ENCODE peak calls at places on chromosomes 2 and 18, in eight cellular contexts. One of them, this sample, is unnamed.

GRCh38 chr2:70399046-70399445 is 97.2 kb upstream of the FAM136A start:
- DNase-seq in activated effector memory CD4-positive, alpha-beta T cell treated with Interleukin-2 at 50 U/mL for 16 hours: no peak
- DNase-seq in NCI-H460: no peak
- DNase-seq in Calu3: no peak
- DNase-seq in non-pigmented ciliary epithelial cell: no peak
- DNase-seq in NCI-H1105 treated with DMSO at 0.1 percent for 48 hours: no peak
- DNase-seq in activated CD4-positive, alpha-beta T cell treated with anti-CD3 and anti-CD28 coated beads, Interleukin-2, amount 50 U/mL, for 48 hours: no peak
- DNase-seq in fibroblast of mammary gland: no peak
- DNase-seq in this sample: no peak

GRCh38 chr2:86832334-86833096 is 29.2 kb downstream of the CD8B start:
- DNase-seq in Calu3: no peak
- DNase-seq in activated CD4-positive, alpha-beta T cell treated with anti-CD3 and anti-CD28 coated beads, Interleukin-2, amount 50 U/mL, for 48 hours: no peak
- DNase-seq in fibroblast of mammary gland: no peak
- DNase-seq in NCI-H460: no peak
- DNase-seq in NCI-H1105 treated with DMSO at 0.1 percent for 48 hours: no peak
- DNase-seq in activated effector memory CD4-positive, alpha-beta T cell treated with Interleukin-2 at 50 U/mL for 16 hours: no peak
- DNase-seq in non-pigmented ciliary epithelial cell: no peak
- DNase-seq in this sample: no peak

GRCh38 chr2:143937563-143938346 is 582.2 kb downstream of the ZEB2 start:
- DNase-seq in fibroblast of mammary gland: no peak
- DNase-seq in NCI-H1105 treated with DMSO at 0.1 percent for 48 hours: no peak
- DNase-seq in NCI-H460: no peak
- DNase-seq in activated CD4-positive, alpha-beta T cell treated with anti-CD3 and anti-CD28 coated beads, Interleukin-2, amount 50 U/mL, for 48 hours: no peak
- DNase-seq in non-pigmented ciliary epithelial cell: no peak
- DNase-seq in activated effector memory CD4-positive, alpha-beta T cell treated with Interleukin-2 at 50 U/mL for 16 hours: no peak
- DNase-seq in Calu3: peak; percentile 44
- DNase-seq in this sample: no peak

GRCh38 chr2:160125828-160126227 is 63.4 kb upstream of the PLA2R1 start:
- DNase-seq in non-pigmented ciliary epithelial cell: no peak
- DNase-seq in NCI-H1105 treated with DMSO at 0.1 percent for 48 hours: no peak
- DNase-seq in activated effector memory CD4-positive, alpha-beta T cell treated with Interleukin-2 at 50 U/mL for 16 hours: no peak
- DNase-seq in activated CD4-positive, alpha-beta T cell treated with anti-CD3 and anti-CD28 coated beads, Interleukin-2, amount 50 U/mL, for 48 hours: no peak
- DNase-seq in NCI-H460: no peak
- DNase-seq in Calu3: no peak
- DNase-seq in fibroblast of mammary gland: no peak
- DNase-seq in this sample: no peak

GRCh38 chr2:232330068-232330999 is 48.2 kb upstream of the ALPP start:
- DNase-seq in activated CD4-positive, alpha-beta T cell treated with anti-CD3 and anti-CD28 coated beads, Interleukin-2, amount 50 U/mL, for 48 hours: no peak
- DNase-seq in activated effector memory CD4-positive, alpha-beta T cell treated with Interleukin-2 at 50 U/mL for 16 hours: no peak
- DNase-seq in non-pigmented ciliary epithelial cell: no peak
- DNase-seq in Calu3: no peak
- DNase-seq in fibroblast of mammary gland: no peak
- DNase-seq in NCI-H460: no peak
- DNase-seq in NCI-H1105 treated with DMSO at 0.1 percent for 48 hours: no peak
- DNase-seq in this sample: no peak

GRCh38 chr18:79871026-79871390 is 73.3 kb downstream of the KCNG2 start:
- DNase-seq in NCI-H1105 treated with DMSO at 0.1 percent for 48 hours: no peak
- DNase-seq in NCI-H460: no peak
- DNase-seq in activated CD4-positive, alpha-beta T cell treated with anti-CD3 and anti-CD28 coated beads, Interleukin-2, amount 50 U/mL, for 48 hours: no peak
- DNase-seq in fibroblast of mammary gland: no peak
- DNase-seq in Calu3: no peak
- DNase-seq in non-pigmented ciliary epithelial cell: no peak
- DNase-seq in activated effector memory CD4-positive, alpha-beta T cell treated with Interleukin-2 at 50 U/mL for 16 hours: no peak
- DNase-seq in this sample: no peak

GRCh38 chr2:27776097-27776496 is 4.6 kb downstream of the MRPL33 start:
- DNase-seq in fibroblast of mammary gland: peak; percentile 63
- DNase-seq in non-pigmented ciliary epithelial cell: no peak
- DNase-seq in activated effector memory CD4-positive, alpha-beta T cell treated with Interleukin-2 at 50 U/mL for 16 hours: no peak
- DNase-seq in activated CD4-positive, alpha-beta T cell treated with anti-CD3 and anti-CD28 coated beads, Interleukin-2, amount 50 U/mL, for 48 hours: no peak
- DNase-seq in NCI-H1105 treated with DMSO at 0.1 percent for 48 hours: peak; percentile 26
- DNase-seq in Calu3: no peak
- DNase-seq in NCI-H460: no peak
- DNase-seq in this sample: no peak

GRCh38 chr2:235689427-235689853 is 195.6 kb downstream of the AGAP1 start:
- DNase-seq in activated effector memory CD4-positive, alpha-beta T cell treated with Interleukin-2 at 50 U/mL for 16 hours: no peak
- DNase-seq in NCI-H460: no peak
- DNase-seq in activated CD4-positive, alpha-beta T cell treated with anti-CD3 and anti-CD28 coated beads, Interleukin-2, amount 50 U/mL, for 48 hours: no peak
- DNase-seq in Calu3: no peak
- DNase-seq in fibroblast of mammary gland: no peak
- DNase-seq in NCI-H1105 treated with DMSO at 0.1 percent for 48 hours: no peak
- DNase-seq in non-pigmented ciliary epithelial cell: no peak
- DNase-seq in this sample: no peak

GRCh38 chr2:190283783-190284182 is 35.8 kb downstream of the HIBCH start:
- DNase-seq in NCI-H1105 treated with DMSO at 0.1 percent for 48 hours: no peak
- DNase-seq in NCI-H460: no peak
- DNase-seq in activated effector memory CD4-positive, alpha-beta T cell treated with Interleukin-2 at 50 U/mL for 16 hours: no peak
- DNase-seq in non-pigmented ciliary epithelial cell: peak; percentile 9
- DNase-seq in fibroblast of mammary gland: peak; percentile 70
- DNase-seq in activated CD4-positive, alpha-beta T cell treated with anti-CD3 and anti-CD28 coated beads, Interleukin-2, amount 50 U/mL, for 48 hours: no peak
- DNase-seq in Calu3: no peak
- DNase-seq in this sample: no peak

GRCh38 chr2:37388074-37388473 is 43.6 kb downstream of the QPCT start:
- DNase-seq in non-pigmented ciliary epithelial cell: peak; percentile 63
- DNase-seq in activated CD4-positive, alpha-beta T cell treated with anti-CD3 and anti-CD28 coated beads, Interleukin-2, amount 50 U/mL, for 48 hours: no peak
- DNase-seq in NCI-H1105 treated with DMSO at 0.1 percent for 48 hours: no peak
- DNase-seq in NCI-H460: no peak
- DNase-seq in Calu3: no peak
- DNase-seq in fibroblast of mammary gland: peak; percentile 97
- DNase-seq in activated effector memory CD4-positive, alpha-beta T cell treated with Interleukin-2 at 50 U/mL for 16 hours: no peak
- DNase-seq in this sample: no peak

GRCh38 chr2:3189961-3190360 is 187.7 kb downstream of the EIPR1 start:
- DNase-seq in Calu3: no peak
- DNase-seq in fibroblast of mammary gland: no peak
- DNase-seq in non-pigmented ciliary epithelial cell: no peak
- DNase-seq in activated CD4-positive, alpha-beta T cell treated with anti-CD3 and anti-CD28 coated beads, Interleukin-2, amount 50 U/mL, for 48 hours: no peak
- DNase-seq in activated effector memory CD4-positive, alpha-beta T cell treated with Interleukin-2 at 50 U/mL for 16 hours: no peak
- DNase-seq in NCI-H460: no peak
- DNase-seq in NCI-H1105 treated with DMSO at 0.1 percent for 48 hours: no peak
- DNase-seq in this sample: no peak

GRCh38 chr2:105478670-105479069 is 79.8 kb upstream of the FHL2 start:
- DNase-seq in NCI-H460: no peak
- DNase-seq in activated effector memory CD4-positive, alpha-beta T cell treated with Interleukin-2 at 50 U/mL for 16 hours: no peak
- DNase-seq in non-pigmented ciliary epithelial cell: no peak
- DNase-seq in activated CD4-positive, alpha-beta T cell treated with anti-CD3 and anti-CD28 coated beads, Interleukin-2, amount 50 U/mL, for 48 hours: no peak
- DNase-seq in Calu3: no peak
- DNase-seq in NCI-H1105 treated with DMSO at 0.1 percent for 48 hours: no peak
- DNase-seq in fibroblast of mammary gland: no peak
- DNase-seq in this sample: no peak

GRCh38 chr18:23963443-23964185 is 50.9 kb upstream of the TTC39C start:
- DNase-seq in activated effector memory CD4-positive, alpha-beta T cell treated with Interleukin-2 at 50 U/mL for 16 hours: no peak
- DNase-seq in non-pigmented ciliary epithelial cell: no peak
- DNase-seq in fibroblast of mammary gland: peak; percentile 18
- DNase-seq in NCI-H460: no peak
- DNase-seq in NCI-H1105 treated with DMSO at 0.1 percent for 48 hours: no peak
- DNase-seq in activated CD4-positive, alpha-beta T cell treated with anti-CD3 and anti-CD28 coated beads, Interleukin-2, amount 50 U/mL, for 48 hours: no peak
- DNase-seq in Calu3: no peak
- DNase-seq in this sample: no peak

GRCh38 chr2:233247744-233248143 is 3.7 kb upstream of the ATG16L1 start:
- DNase-seq in fibroblast of mammary gland: peak; percentile 73
- DNase-seq in activated effector memory CD4-positive, alpha-beta T cell treated with Interleukin-2 at 50 U/mL for 16 hours: peak; percentile 45
- DNase-seq in NCI-H460: peak; percentile 14
- DNase-seq in non-pigmented ciliary epithelial cell: no peak
- DNase-seq in NCI-H1105 treated with DMSO at 0.1 percent for 48 hours: no peak
- DNase-seq in Calu3: peak; percentile 85
- DNase-seq in activated CD4-positive, alpha-beta T cell treated with anti-CD3 and anti-CD28 coated beads, Interleukin-2, amount 50 U/mL, for 48 hours: peak; percentile 52
- DNase-seq in this sample: peak; percentile 13

GRCh38 chr2:66569321-66569851 is 134.5 kb downstream of the MEIS1 start:
- DNase-seq in activated CD4-positive, alpha-beta T cell treated with anti-CD3 and anti-CD28 coated beads, Interleukin-2, amount 50 U/mL, for 48 hours: no peak
- DNase-seq in non-pigmented ciliary epithelial cell: no peak
- DNase-seq in Calu3: no peak
- DNase-seq in fibroblast of mammary gland: peak; percentile 78
- DNase-seq in NCI-H460: no peak
- DNase-seq in activated effector memory CD4-positive, alpha-beta T cell treated with Interleukin-2 at 50 U/mL for 16 hours: no peak
- DNase-seq in NCI-H1105 treated with DMSO at 0.1 percent for 48 hours: peak; percentile 16
- DNase-seq in this sample: no peak

GRCh38 chr2:20509766-20510490 is 63.1 kb downstream of the RHOB start:
- DNase-seq in Calu3: peak; percentile 83
- DNase-seq in NCI-H1105 treated with DMSO at 0.1 percent for 48 hours: peak; percentile 79
- DNase-seq in activated CD4-positive, alpha-beta T cell treated with anti-CD3 and anti-CD28 coated beads, Interleukin-2, amount 50 U/mL, for 48 hours: no peak
- DNase-seq in non-pigmented ciliary epithelial cell: no peak
- DNase-seq in fibroblast of mammary gland: peak; percentile 61
- DNase-seq in NCI-H460: peak; percentile 33
- DNase-seq in activated effector memory CD4-positive, alpha-beta T cell treated with Interleukin-2 at 50 U/mL for 16 hours: no peak
- DNase-seq in this sample: no peak

GRCh38 chr2:111632661-111633060 is 251.3 kb downstream of the ANAPC1 start:
- DNase-seq in non-pigmented ciliary epithelial cell: no peak
- DNase-seq in Calu3: no peak
- DNase-seq in activated effector memory CD4-positive, alpha-beta T cell treated with Interleukin-2 at 50 U/mL for 16 hours: no peak
- DNase-seq in fibroblast of mammary gland: no peak
- DNase-seq in NCI-H460: no peak
- DNase-seq in NCI-H1105 treated with DMSO at 0.1 percent for 48 hours: no peak
- DNase-seq in activated CD4-positive, alpha-beta T cell treated with anti-CD3 and anti-CD28 coated beads, Interleukin-2, amount 50 U/mL, for 48 hours: peak; percentile 12
- DNase-seq in this sample: no peak

GRCh38 chr18:9604348-9604747 is 10.0 kb downstream of the PPP4R1 start:
- DNase-seq in NCI-H460: no peak
- DNase-seq in Calu3: no peak
- DNase-seq in non-pigmented ciliary epithelial cell: no peak
- DNase-seq in NCI-H1105 treated with DMSO at 0.1 percent for 48 hours: no peak
- DNase-seq in activated CD4-positive, alpha-beta T cell treated with anti-CD3 and anti-CD28 coated beads, Interleukin-2, amount 50 U/mL, for 48 hours: no peak
- DNase-seq in activated effector memory CD4-positive, alpha-beta T cell treated with Interleukin-2 at 50 U/mL for 16 hours: no peak
- DNase-seq in fibroblast of mammary gland: no peak
- DNase-seq in this sample: no peak

GRCh38 chr18:2410688-2411087 is 160.6 kb downstream of the METTL4 start:
- DNase-seq in NCI-H1105 treated with DMSO at 0.1 percent for 48 hours: no peak
- DNase-seq in non-pigmented ciliary epithelial cell: no peak
- DNase-seq in Calu3: peak; percentile 25
- DNase-seq in NCI-H460: no peak
- DNase-seq in activated effector memory CD4-positive, alpha-beta T cell treated with Interleukin-2 at 50 U/mL for 16 hours: no peak
- DNase-seq in activated CD4-positive, alpha-beta T cell treated with anti-CD3 and anti-CD28 coated beads, Interleukin-2, amount 50 U/mL, for 48 hours: no peak
- DNase-seq in fibroblast of mammary gland: no peak
- DNase-seq in this sample: no peak

GRCh38 chr2:237486819-237487448 is at the start of gene MLPH:
- DNase-seq in fibroblast of mammary gland: peak; percentile 57
- DNase-seq in NCI-H460: no peak
- DNase-seq in activated CD4-positive, alpha-beta T cell treated with anti-CD3 and anti-CD28 coated beads, Interleukin-2, amount 50 U/mL, for 48 hours: no peak
- DNase-seq in Calu3: peak; percentile 77
- DNase-seq in NCI-H1105 treated with DMSO at 0.1 percent for 48 hours: no peak
- DNase-seq in non-pigmented ciliary epithelial cell: no peak
- DNase-seq in activated effector memory CD4-positive, alpha-beta T cell treated with Interleukin-2 at 50 U/mL for 16 hours: no peak
- DNase-seq in this sample: no peak

GRCh38 chr2:120771556-120772208 is 36.0 kb downstream of the GLI2 start:
- DNase-seq in NCI-H1105 treated with DMSO at 0.1 percent for 48 hours: no peak
- DNase-seq in Calu3: no peak
- DNase-seq in activated CD4-positive, alpha-beta T cell treated with anti-CD3 and anti-CD28 coated beads, Interleukin-2, amount 50 U/mL, for 48 hours: no peak
- DNase-seq in NCI-H460: no peak
- DNase-seq in fibroblast of mammary gland: peak; percentile 95
- DNase-seq in activated effector memory CD4-positive, alpha-beta T cell treated with Interleukin-2 at 50 U/mL for 16 hours: no peak
- DNase-seq in non-pigmented ciliary epithelial cell: peak; percentile 66
- DNase-seq in this sample: no peak

GRCh38 chr18:62450546-62451395 is 72.1 kb upstream of the ZCCHC2 start:
- DNase-seq in NCI-H1105 treated with DMSO at 0.1 percent for 48 hours: peak; percentile 95
- DNase-seq in Calu3: peak; percentile 86
- DNase-seq in NCI-H460: peak; percentile 74
- DNase-seq in activated CD4-positive, alpha-beta T cell treated with anti-CD3 and anti-CD28 coated beads, Interleukin-2, amount 50 U/mL, for 48 hours: no peak
- DNase-seq in activated effector memory CD4-positive, alpha-beta T cell treated with Interleukin-2 at 50 U/mL for 16 hours: no peak
- DNase-seq in non-pigmented ciliary epithelial cell: peak; percentile 27
- DNase-seq in fibroblast of mammary gland: peak; percentile 81
- DNase-seq in this sample: no peak

GRCh38 chr2:24834733-24835395 is 41.6 kb downstream of the CENPO start:
- DNase-seq in activated effector memory CD4-positive, alpha-beta T cell treated with Interleukin-2 at 50 U/mL for 16 hours: no peak
- DNase-seq in NCI-H460: no peak
- DNase-seq in activated CD4-positive, alpha-beta T cell treated with anti-CD3 and anti-CD28 coated beads, Interleukin-2, amount 50 U/mL, for 48 hours: no peak
- DNase-seq in non-pigmented ciliary epithelial cell: no peak
- DNase-seq in NCI-H1105 treated with DMSO at 0.1 percent for 48 hours: no peak
- DNase-seq in Calu3: no peak
- DNase-seq in fibroblast of mammary gland: no peak
- DNase-seq in this sample: no peak

GRCh38 chr2:9770006-9770307 is 73.3 kb upstream of the TAF1B start:
- DNase-seq in fibroblast of mammary gland: no peak
- DNase-seq in activated CD4-positive, alpha-beta T cell treated with anti-CD3 and anti-CD28 coated beads, Interleukin-2, amount 50 U/mL, for 48 hours: no peak
- DNase-seq in NCI-H1105 treated with DMSO at 0.1 percent for 48 hours: no peak
- DNase-seq in non-pigmented ciliary epithelial cell: no peak
- DNase-seq in activated effector memory CD4-positive, alpha-beta T cell treated with Interleukin-2 at 50 U/mL for 16 hours: no peak
- DNase-seq in Calu3: no peak
- DNase-seq in NCI-H460: no peak
- DNase-seq in this sample: no peak

GRCh38 chr2:134774786-134775641 is 56.2 kb upstream of the TMEM163 start:
- DNase-seq in NCI-H1105 treated with DMSO at 0.1 percent for 48 hours: no peak
- DNase-seq in Calu3: peak; percentile 35
- DNase-seq in NCI-H460: no peak
- DNase-seq in activated CD4-positive, alpha-beta T cell treated with anti-CD3 and anti-CD28 coated beads, Interleukin-2, amount 50 U/mL, for 48 hours: no peak
- DNase-seq in fibroblast of mammary gland: no peak
- DNase-seq in activated effector memory CD4-positive, alpha-beta T cell treated with Interleukin-2 at 50 U/mL for 16 hours: no peak
- DNase-seq in non-pigmented ciliary epithelial cell: no peak
- DNase-seq in this sample: no peak

GRCh38 chr2:126370208-126370607 is 285.8 kb upstream of the GYPC start:
- DNase-seq in activated CD4-positive, alpha-beta T cell treated with anti-CD3 and anti-CD28 coated beads, Interleukin-2, amount 50 U/mL, for 48 hours: no peak
- DNase-seq in non-pigmented ciliary epithelial cell: no peak
- DNase-seq in NCI-H460: no peak
- DNase-seq in NCI-H1105 treated with DMSO at 0.1 percent for 48 hours: no peak
- DNase-seq in Calu3: no peak
- DNase-seq in fibroblast of mammary gland: peak; percentile 6
- DNase-seq in activated effector memory CD4-positive, alpha-beta T cell treated with Interleukin-2 at 50 U/mL for 16 hours: no peak
- DNase-seq in this sample: no peak

GRCh38 chr2:12934181-12934756 is 217.5 kb downstream of the TRIB2 start:
- DNase-seq in activated effector memory CD4-positive, alpha-beta T cell treated with Interleukin-2 at 50 U/mL for 16 hours: no peak
- DNase-seq in NCI-H460: no peak
- DNase-seq in activated CD4-positive, alpha-beta T cell treated with anti-CD3 and anti-CD28 coated beads, Interleukin-2, amount 50 U/mL, for 48 hours: no peak
- DNase-seq in NCI-H1105 treated with DMSO at 0.1 percent for 48 hours: no peak
- DNase-seq in Calu3: no peak
- DNase-seq in non-pigmented ciliary epithelial cell: no peak
- DNase-seq in fibroblast of mammary gland: no peak
- DNase-seq in this sample: no peak

GRCh38 chr2:120552800-120553471 is 182.7 kb upstream of the GLI2 start:
- DNase-seq in Calu3: peak; percentile 91
- DNase-seq in fibroblast of mammary gland: peak; percentile 80
- DNase-seq in activated effector memory CD4-positive, alpha-beta T cell treated with Interleukin-2 at 50 U/mL for 16 hours: no peak
- DNase-seq in NCI-H1105 treated with DMSO at 0.1 percent for 48 hours: no peak
- DNase-seq in non-pigmented ciliary epithelial cell: no peak
- DNase-seq in NCI-H460: peak; percentile 70
- DNase-seq in activated CD4-positive, alpha-beta T cell treated with anti-CD3 and anti-CD28 coated beads, Interleukin-2, amount 50 U/mL, for 48 hours: peak; percentile 27
- DNase-seq in this sample: no peak

GRCh38 chr2:128813352-128814034 is 494.8 kb upstream of the HS6ST1 start:
- DNase-seq in Calu3: no peak
- DNase-seq in activated effector memory CD4-positive, alpha-beta T cell treated with Interleukin-2 at 50 U/mL for 16 hours: no peak
- DNase-seq in activated CD4-positive, alpha-beta T cell treated with anti-CD3 and anti-CD28 coated beads, Interleukin-2, amount 50 U/mL, for 48 hours: no peak
- DNase-seq in fibroblast of mammary gland: no peak
- DNase-seq in non-pigmented ciliary epithelial cell: no peak
- DNase-seq in NCI-H460: no peak
- DNase-seq in NCI-H1105 treated with DMSO at 0.1 percent for 48 hours: no peak
- DNase-seq in this sample: no peak

GRCh38 chr18:55779711-55780590 is 192.0 kb upstream of the TCF4 start:
- DNase-seq in NCI-H1105 treated with DMSO at 0.1 percent for 48 hours: peak; percentile 12
- DNase-seq in activated effector memory CD4-positive, alpha-beta T cell treated with Interleukin-2 at 50 U/mL for 16 hours: no peak
- DNase-seq in fibroblast of mammary gland: peak; percentile 19
- DNase-seq in non-pigmented ciliary epithelial cell: no peak
- DNase-seq in NCI-H460: no peak
- DNase-seq in Calu3: no peak
- DNase-seq in activated CD4-positive, alpha-beta T cell treated with anti-CD3 and anti-CD28 coated beads, Interleukin-2, amount 50 U/mL, for 48 hours: no peak
- DNase-seq in this sample: no peak

GRCh38 chr18:62741118-62741566 is 25.8 kb downstream of the PHLPP1 start:
- DNase-seq in activated effector memory CD4-positive, alpha-beta T cell treated with Interleukin-2 at 50 U/mL for 16 hours: no peak
- DNase-seq in activated CD4-positive, alpha-beta T cell treated with anti-CD3 and anti-CD28 coated beads, Interleukin-2, amount 50 U/mL, for 48 hours: no peak
- DNase-seq in non-pigmented ciliary epithelial cell: no peak
- DNase-seq in NCI-H460: no peak
- DNase-seq in NCI-H1105 treated with DMSO at 0.1 percent for 48 hours: no peak
- DNase-seq in fibroblast of mammary gland: peak; percentile 74
- DNase-seq in Calu3: peak; percentile 44
- DNase-seq in this sample: no peak

GRCh38 chr2:167939513-167940360 is 307.7 kb downstream of the STK39 start:
- DNase-seq in non-pigmented ciliary epithelial cell: no peak
- DNase-seq in activated effector memory CD4-positive, alpha-beta T cell treated with Interleukin-2 at 50 U/mL for 16 hours: no peak
- DNase-seq in activated CD4-positive, alpha-beta T cell treated with anti-CD3 and anti-CD28 coated beads, Interleukin-2, amount 50 U/mL, for 48 hours: no peak
- DNase-seq in NCI-H460: no peak
- DNase-seq in NCI-H1105 treated with DMSO at 0.1 percent for 48 hours: no peak
- DNase-seq in Calu3: no peak
- DNase-seq in fibroblast of mammary gland: no peak
- DNase-seq in this sample: no peak

GRCh38 chr2:67446504-67446911 is 49.4 kb downstream of the ETAA1 start:
- DNase-seq in NCI-H1105 treated with DMSO at 0.1 percent for 48 hours: peak; percentile 76
- DNase-seq in fibroblast of mammary gland: no peak
- DNase-seq in Calu3: no peak
- DNase-seq in NCI-H460: peak; percentile 21
- DNase-seq in activated effector memory CD4-positive, alpha-beta T cell treated with Interleukin-2 at 50 U/mL for 16 hours: no peak
- DNase-seq in non-pigmented ciliary epithelial cell: peak; percentile 44
- DNase-seq in activated CD4-positive, alpha-beta T cell treated with anti-CD3 and anti-CD28 coated beads, Interleukin-2, amount 50 U/mL, for 48 hours: no peak
- DNase-seq in this sample: no peak

GRCh38 chr18:59959606-59960005 is 59.8 kb downstream of the PMAIP1 start:
- DNase-seq in Calu3: no peak
- DNase-seq in activated CD4-positive, alpha-beta T cell treated with anti-CD3 and anti-CD28 coated beads, Interleukin-2, amount 50 U/mL, for 48 hours: no peak
- DNase-seq in NCI-H1105 treated with DMSO at 0.1 percent for 48 hours: no peak
- DNase-seq in activated effector memory CD4-positive, alpha-beta T cell treated with Interleukin-2 at 50 U/mL for 16 hours: no peak
- DNase-seq in NCI-H460: no peak
- DNase-seq in non-pigmented ciliary epithelial cell: no peak
- DNase-seq in fibroblast of mammary gland: no peak
- DNase-seq in this sample: no peak